ENCODE peak calls at places on chromosome 12, in nine cellular contexts. U is PC-3, J is mammary epithelial cell, S is body of pancreas, E is fibroblast of lung, H is adrenal gland, A is psoas muscle, W is cardiac muscle cell, I is ovary. R is an unnamed sample.

GRCh38 chr12:28222081-28222700 is 31.9 kb downstream of the CCDC91 start:
- DNase-seq in U (no peak), J (no peak), S (no peak), E (peak; percentile 58), H (no peak), A (no peak), W (no peak), I (no peak), R (no peak)

GRCh38 chr12:56230449-56231183 is 765 bp downstream of the SLC39A5 start:
- DNase-seq in U (no peak), J (no peak), S (peak; percentile 92), E (no peak), H (no peak), A (no peak), W (no peak), I (no peak), R (peak; percentile 92)

GRCh38 chr12:53733051-53733812 is 6.0 kb upstream of the CALCOCO1 start:
- DNase-seq in U (peak; percentile 74), J (peak; percentile 52), S (no peak), E (peak; percentile 73), H (no peak), A (no peak), W (no peak), I (no peak), R (no peak)

GRCh38 chr12:3016191-3016590 is 57.0 kb downstream of the TEAD4 start:
- DNase-seq in U (no peak), J (no peak), S (no peak), E (peak; percentile 31), H (no peak), A (no peak), W (no peak), I (no peak), R (no peak)

GRCh38 chr12:130253866-130254265 is 83.8 kb upstream of the PIWIL1 start:
- DNase-seq in U (no peak), J (no peak), S (peak; percentile 16), E (no peak), H (no peak), A (no peak), W (no peak), I (no peak), R (no peak)

GRCh38 chr12:11171953-11172675 is 1.1 kb downstream of the SMIM10L1 start:
- DNase-seq in U (no peak), J (peak; percentile 6), S (no peak), E (peak; percentile 30), H (no peak), A (no peak), W (peak; percentile 38), I (no peak), R (no peak)

GRCh38 chr12:31962076-31962475 is 2.9 kb downstream of the RESF1 start:
- DNase-seq in U (no peak), J (no peak), S (no peak), E (no peak), H (no peak), A (no peak), W (peak; percentile 33), I (no peak), R (no peak)

GRCh38 chr12:9948606-9949286 is 16.6 kb upstream of the CLEC2A start:
- DNase-seq in U (no peak), J (no peak), S (no peak), E (no peak), H (no peak), A (no peak), W (no peak), I (no peak), R (no peak)

GRCh38 chr12:69042557-69042956 is 109.6 kb upstream of the CPM start:
- DNase-seq in U (no peak), J (no peak), S (no peak), E (no peak), H (no peak), A (no peak), W (no peak), I (no peak), R (no peak)

GRCh38 chr12:18296201-18296908 is 35.0 kb downstream of the PIK3C2G start:
- DNase-seq in U (no peak), J (peak; percentile 44), S (no peak), E (no peak), H (no peak), A (no peak), W (peak; percentile 12), I (no peak), R (no peak)

DNA sequence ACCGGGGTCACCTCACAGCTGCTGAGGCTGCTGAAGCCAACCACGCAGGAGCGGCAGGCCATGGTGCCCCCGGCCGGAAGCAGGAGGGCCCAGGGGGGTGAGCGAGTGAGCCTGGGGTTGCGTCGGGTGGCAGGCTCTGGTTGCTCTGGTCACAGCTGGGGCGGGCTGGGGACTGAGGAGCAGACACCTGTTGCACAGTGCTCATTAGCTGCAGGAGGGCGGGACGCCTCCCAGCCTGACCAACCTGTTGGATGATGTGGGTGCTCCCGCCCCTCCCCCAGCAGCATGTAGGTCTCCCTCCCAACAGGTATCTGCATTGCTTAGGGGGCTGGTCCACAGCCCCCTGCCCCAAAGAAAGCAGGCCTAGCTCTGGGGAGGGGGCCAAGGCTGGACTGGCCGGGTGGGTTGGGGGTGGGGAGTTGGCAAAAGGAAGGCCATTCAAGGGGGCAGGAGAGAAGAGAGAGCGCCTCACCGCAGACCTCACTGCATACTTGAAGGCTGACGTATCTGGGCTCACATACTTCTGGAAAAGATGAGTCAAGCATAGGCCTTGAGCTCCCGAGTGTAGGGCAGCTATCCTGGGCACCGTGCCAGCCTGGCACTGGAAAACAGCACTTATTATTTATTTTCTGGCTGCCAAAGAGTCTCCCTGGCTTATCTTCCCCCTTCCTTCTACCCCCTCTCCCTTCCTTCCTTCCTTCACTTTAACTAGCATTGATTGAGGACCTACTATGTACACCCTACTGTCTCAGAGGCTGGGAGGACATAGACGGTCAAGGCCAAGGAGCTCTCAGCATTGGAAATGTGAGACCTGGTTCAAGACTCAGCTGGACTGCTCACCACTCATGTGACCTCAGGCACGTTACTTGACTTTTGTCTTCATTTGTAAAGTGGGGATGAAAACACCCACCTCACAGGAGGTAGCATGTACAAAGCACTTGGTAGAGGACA is at the start of gene KRT80:
- DNase-seq in U (peak; percentile 99), J (peak; percentile 97), S (peak; percentile 94), E (peak; percentile 100), H (peak; percentile 97), A (peak; percentile 86), W (peak; percentile 99), I (peak; percentile 93), R (peak; percentile 88)
- H3K4me1 ChIP-seq in U (peaks cover 81% of the 10 kb centered on the region), J (peaks cover 58% of the 10 kb centered on the region), S (peaks cover 42% of the 10 kb centered on the region), E (peaks cover 53% of the 10 kb centered on the region), H (peaks cover 27% of the 10 kb centered on the region), A (peaks cover 14% of the 10 kb centered on the region), W (peaks cover 27% of the 10 kb centered on the region), I (peaks cover 24% of the 10 kb centered on the region), R (peaks cover 6% of the 10 kb centered on the region)

DNA sequence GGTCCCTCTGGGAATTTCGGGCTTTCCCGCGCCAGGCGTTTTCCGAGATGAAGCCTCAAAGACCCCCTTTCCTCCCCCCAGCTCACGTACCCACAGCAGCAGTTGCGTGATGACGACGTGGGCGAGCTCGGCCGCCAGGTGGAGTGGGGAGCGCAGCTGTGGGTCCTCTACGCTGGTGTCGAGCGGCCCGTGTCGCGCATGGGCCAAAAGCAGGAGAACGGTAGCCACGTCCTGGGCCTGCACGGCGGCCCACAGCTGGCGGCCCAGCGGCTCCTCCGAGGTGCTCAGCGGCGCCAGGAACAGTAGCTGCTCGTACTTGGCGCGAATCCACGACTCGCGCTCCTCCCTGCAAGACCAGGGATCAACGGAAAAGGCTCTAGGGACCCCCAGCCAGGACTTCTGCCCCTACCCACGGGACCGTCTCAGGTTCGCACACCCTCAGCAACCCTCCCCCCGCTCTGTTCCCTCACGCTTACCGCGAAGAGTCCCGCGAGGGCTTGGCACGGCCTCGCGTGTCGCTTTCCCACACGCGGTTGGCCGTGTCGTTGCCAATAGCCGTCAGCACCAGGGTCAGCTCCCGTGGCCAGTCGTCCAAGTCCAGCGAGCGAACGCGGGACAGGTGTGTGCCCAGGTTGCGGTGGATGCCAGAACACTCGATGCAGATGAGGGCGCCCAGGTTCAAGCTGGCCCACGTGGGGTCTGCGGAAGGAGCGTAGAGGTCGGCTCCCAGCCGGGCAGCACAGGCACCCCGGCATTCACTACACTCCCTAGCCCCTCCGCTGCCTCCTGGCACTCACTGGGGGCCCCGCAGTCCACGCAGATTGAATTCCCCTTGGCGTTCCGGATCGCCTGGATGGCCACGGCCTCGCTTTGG is 11.4 kb downstream of the AGAP2 start:
- DNase-seq in U (no peak), J (no peak), S (peak; percentile 64), E (peak; percentile 33), H (peak; percentile 41), A (peak; percentile 53), W (peak; percentile 64), I (no peak), R (no peak)
- H3K27me3 ChIP-seq in U (no peaks in the 10 kb centered on the region), J (no peaks in the 10 kb centered on the region), S (no peaks in the 10 kb centered on the region), E (peaks cover under 1% of the 10 kb centered on the region), H (no peaks in the 10 kb centered on the region), A (peaks cover 42% of the 10 kb centered on the region), W (peaks cover 90% of the 10 kb centered on the region), I (no peaks in the 10 kb centered on the region), R (peaks cover 8% of the 10 kb centered on the region)

GRCh38 chr12:119301367-119301766 is 33.2 kb upstream of the CCDC60 start:
- DNase-seq in U (no peak), J (no peak), S (no peak), E (no peak), H (no peak), A (no peak), W (no peak), I (no peak), R (no peak)
- TF ChIP-seq CTCF in U (no peak), J (no peak), S (no peak), E (no peak), H (no peak), A (no peak), W (no peak), I (no peak), R (no peak)

GRCh38 chr12:95342008-95342407 is 124.4 kb downstream of the VEZT start:
- DNase-seq in U (no peak), J (no peak), S (no peak), E (no peak), H (no peak), A (no peak), W (no peak), I (no peak), R (no peak)

GRCh38 chr12:95335948-95336347 is 118.3 kb downstream of the VEZT start:
- DNase-seq in U (peak; percentile 30), J (no peak), S (no peak), E (no peak), H (no peak), A (no peak), W (no peak), I (no peak), R (no peak)

GRCh38 chr12:95336387-95337067 is 118.9 kb downstream of the VEZT start:
- DNase-seq in U (peak; percentile 92), J (peak; percentile 61), S (peak; percentile 80), E (peak; percentile 81), H (peak; percentile 76), A (peak; percentile 41), W (peak; percentile 94), I (peak; percentile 71), R (peak; percentile 22)

GRCh38 chr12:95337176-95337575 is 119.6 kb downstream of the VEZT start:
- DNase-seq in U (no peak), J (no peak), S (no peak), E (peak; percentile 26), H (no peak), A (no peak), W (peak; percentile 67), I (no peak), R (no peak)

GRCh38 chr12:95339086-95339788 is 121.6 kb downstream of the VEZT start:
- DNase-seq in U (peak; percentile 80), J (peak; percentile 11), S (no peak), E (no peak), H (no peak), A (no peak), W (no peak), I (no peak), R (no peak)
- H3K4me1 ChIP-seq in U (peaks cover 37% of the 10 kb centered on the region), J (peaks cover 6% of the 10 kb centered on the region), S (peaks cover 6% of the 10 kb centered on the region), E (peaks cover 9% of the 10 kb centered on the region), H (no peaks in the 10 kb centered on the region), A (peaks cover 5% of the 10 kb centered on the region), W (peaks cover 9% of the 10 kb centered on the region), I (no peaks in the 10 kb centered on the region), R (no peaks in the 10 kb centered on the region)

R was measured in Peyer's patch.